ENCODE peak calls at places on chromosomes 3 and 15, in four cellular contexts. D, R, Q and F are unnamed samples.

GRCh38 chr15:40944510-40945296 is 8.6 kb upstream of the CHAC1 start:
- DNase-seq in D (no peak), R (no peak), Q (peak), F (no peak)

GRCh38 chr3:32487781-32488526 is 14.7 kb downstream of the CMTM6 start:
- DNase-seq in D (no peak), R (no peak), Q (no peak), F (no peak)

GRCh38 chr3:99578339-99578970 is 59.9 kb upstream of the COL8A1 start:
- DNase-seq in D (no peak), R (peak), Q (no peak), F (no peak)

GRCh38 chr3:97010881-97011657 is 196.7 kb downstream of the EPHA6 start:
- DNase-seq in D (no peak), R (no peak), Q (no peak), F (no peak)

GRCh38 chr3:30631237-30631961 is 25.0 kb downstream of the TGFBR2 start:
- DNase-seq in D (no peak), R (peak), Q (no peak), F (no peak)

GRCh38 chr15:28123408-28124023 is 24.4 kb upstream of the OCA2 start:
- DNase-seq in D (peak), R (peak), Q (peak), F (peak)

GRCh38 chr15:100887211-100887913 is 7.7 kb downstream of the ALDH1A3 start:
- DNase-seq in D (no peak), R (no peak), Q (no peak), F (peak)

GRCh38 chr3:140719841-140720240 is 42.0 kb downstream of the TRIM42 start:
- DNase-seq in D (no peak), R (no peak), Q (no peak), F (no peak)

GRCh38 chr3:189166334-189166733 is 5.4 kb upstream of the TPRG1 start:
- DNase-seq in D (no peak), R (no peak), Q (no peak), F (no peak)

GRCh38 chr3:197408177-197408957 is 110.0 kb upstream of the DLG1 start:
- DNase-seq in D (peak), R (peak), Q (no peak), F (peak)